ENCODE peak calls at places on chromosomes 7 and 10, in four cellular contexts. V, K, R and M are unnamed samples.

GRCh38 chr7:69912846-69913245 is 314.6 kb downstream of the AUTS2 start:
- DNase-seq in K (no peak), V (no peak), R (no peak), M (no peak)

GRCh38 chr10:114603943-114604342 is 54.1 kb downstream of the ABLIM1 start:
- DNase-seq in V (peak), R (no peak), K (no peak), M (no peak)

GRCh38 chr10:88460601-88461000 is 122.5 kb downstream of the RNLS start:
- DNase-seq in R (no peak), K (no peak), V (no peak), M (no peak)

GRCh38 chr7:107678110-107678753 is 17.6 kb downstream of the SLC26A4 start:
- DNase-seq in K (no peak), V (no peak), R (no peak), M (no peak)

GRCh38 chr10:72416661-72417060 is 61.9 kb upstream of the DNAJB12 start:
- DNase-seq in K (no peak), V (no peak), R (no peak), M (no peak)

GRCh38 chr7:56447864-56448693 is 331.9 kb upstream of the NUPR2 start:
- DNase-seq in R (no peak), V (no peak), K (no peak), M (no peak)

GRCh38 chr7:80278737-80279136 is 144.1 kb downstream of the GNAI1 start:
- DNase-seq in V (no peak), K (no peak), R (no peak), M (no peak)

GRCh38 chr10:13340626-13341370 is 7.3 kb downstream of the SEPHS1 start:
- DNase-seq in R (peak), V (no peak), K (no peak), M (no peak)

GRCh38 chr7:2526659-2527504 is 7.3 kb downstream of the LFNG start:
- DNase-seq in R (no peak), K (no peak), V (no peak), M (no peak)

GRCh38 chr10:97028126-97028831 is 157.5 kb downstream of the SLIT1 start:
- DNase-seq in R (no peak), V (peak), K (no peak), M (no peak)

GRCh38 chr7:30795161-30795943 is 24.1 kb downstream of the MINDY4 start:
- DNase-seq in R (no peak), K (no peak), V (no peak), M (no peak)

GRCh38 chr7:2950578-2950977 is 93.1 kb downstream of the CARD11 start:
- DNase-seq in V (no peak), R (no peak), K (no peak), M (no peak)